ENCODE peak calls at places on chromosomes 4 and X, in five cellular contexts. Y is ureter, R is GM23248, U is hepatocyte, C is AG09309. M is an unnamed sample.
A peak's percentile ranks its signal among the peaks of the same experiment; 100 is the strongest.

GRCh38 chr4:140149851-140150635 is 3.9 kb downstream of the MAML3 start:
- DNase-seq in Y (peak; percentile 89), R (peak; percentile 80), U (peak; percentile 82), C (no peak), M (no peak)

GRCh38 chrX:27254663-27255062 is 208.5 kb downstream of the PPP4R3C start:
- DNase-seq in Y (no peak), R (no peak), U (no peak), C (no peak), M (no peak)

GRCh38 chrX:43753637-43754036 is 97.5 kb downstream of the MAOA start:
- DNase-seq in Y (no peak), R (peak; percentile 8), U (no peak), C (no peak), M (no peak)

GRCh38 chrX:83008415-83008814 is 499.7 kb upstream of the POU3F4 start:
- DNase-seq in Y (no peak), R (peak; percentile 0), U (peak; percentile 6), C (no peak), M (no peak)

GRCh38 chr4:181971973-181972372 is 271.2 kb upstream of the TENM3 start:
- DNase-seq in Y (no peak), R (peak; percentile 45), U (no peak), C (peak; percentile 48), M (no peak)

GRCh38 chr4:153249199-153250154 is 45.2 kb downstream of the TRIM2 start:
- DNase-seq in Y (peak; percentile 83), R (peak; percentile 89), U (peak; percentile 95), C (no peak), M (peak; percentile 91)

GRCh38 chr4:147865926-147866325 is 134.0 kb downstream of the ARHGAP10 start:
- DNase-seq in Y (no peak), R (peak; percentile 69), U (no peak), C (no peak), M (no peak)

GRCh38 chrX:75603833-75604232 is 81.0 kb upstream of the ZDHHC15 start:
- DNase-seq in Y (no peak), R (peak; percentile 40), U (peak; percentile 45), C (no peak), M (no peak)

GRCh38 chrX:39729834-39730670 is 367.7 kb downstream of the BCOR start:
- DNase-seq in Y (no peak), R (peak; percentile 27), U (peak; percentile 38), C (no peak), M (no peak)

GRCh38 chrX:40008841-40009461 is 88.8 kb downstream of the BCOR start:
- DNase-seq in Y (no peak), R (peak; percentile 43), U (peak; percentile 54), C (no peak), M (no peak)

GRCh38 chrX:119147486-119147885 is 19.9 kb upstream of the KIAA1210 start:
- DNase-seq in Y (no peak), R (no peak), U (peak; percentile 19), C (no peak), M (no peak)

GRCh38 chr4:20266215-20267082 is 14.7 kb downstream of the SLIT2 start:
- DNase-seq in Y (no peak), R (peak; percentile 37), U (no peak), C (no peak), M (no peak)

GRCh38 chrX:38061335-38061734 is 55.0 kb downstream of the SYTL5 start:
- DNase-seq in Y (no peak), R (peak; percentile 43), U (peak; percentile 11), C (no peak), M (no peak)

GRCh38 chr4:74109116-74109791 is 10.3 kb upstream of the CXCL2 start:
- DNase-seq in Y (no peak), R (peak; percentile 97), U (peak; percentile 70), C (peak; percentile 94), M (no peak)

GRCh38 chr4:55979562-55979961 is 30.8 kb downstream of the CEP135 start:
- DNase-seq in Y (no peak), R (no peak), U (no peak), C (no peak), M (no peak)

GRCh38 chr4:1233641-1234277 is 15.2 kb downstream of the CTBP1 start:
- DNase-seq in Y (no peak), R (peak; percentile 23), U (peak; percentile 48), C (no peak), M (peak; percentile 34)

GRCh38 chr4:10926025-10926424 is 241.5 kb upstream of the CLNK start:
- DNase-seq in Y (no peak), R (peak; percentile 46), U (no peak), C (peak; percentile 13), M (no peak)

GRCh38 chrX:15525664-15526416 is 25.2 kb downstream of the BMX start:
- DNase-seq in Y (no peak), R (no peak), U (no peak), C (no peak), M (no peak)

GRCh38 chrX:74923942-74924448 is 1.3 kb downstream of the NEXMIF start:
- DNase-seq in Y (no peak), R (peak; percentile 1), U (peak; percentile 16), C (no peak), M (no peak)

GRCh38 chr4:53068755-53069154 is 206.6 kb downstream of the RASL11B start:
- DNase-seq in Y (no peak), R (peak; percentile 53), U (no peak), C (no peak), M (no peak)

GRCh38 chr4:89837385-89837995 is 529 bp upstream of the SNCA start:
- DNase-seq in Y (no peak), R (peak; percentile 20), U (peak; percentile 26), C (no peak), M (no peak)

GRCh38 chr4:5192271-5192670 is 141.0 kb downstream of the STK32B start:
- DNase-seq in Y (no peak), R (no peak), U (no peak), C (no peak), M (no peak)

GRCh38 chr4:6272863-6273660 is 3.4 kb downstream of the WFS1 start:
- DNase-seq in Y (no peak), R (peak; percentile 82), U (peak; percentile 63), C (peak; percentile 20), M (no peak)

GRCh38 chrX:48769230-48769629 is 7.7 kb downstream of the GLOD5 start:
- DNase-seq in Y (no peak), R (no peak), U (no peak), C (no peak), M (no peak)

GRCh38 chrX:41009816-41010187 is 75.4 kb upstream of the USP9X start:
- DNase-seq in Y (no peak), R (no peak), U (no peak), C (no peak), M (no peak)

GRCh38 chr4:80705311-80705710 is 325.2 kb upstream of the BMP3 start:
- DNase-seq in Y (no peak), R (peak; percentile 2), U (no peak), C (no peak), M (no peak)

GRCh38 chr4:16140520-16141249 is 56.9 kb upstream of the PROM1 start:
- DNase-seq in Y (peak; percentile 78), R (peak; percentile 83), U (peak; percentile 78), C (peak; percentile 25), M (no peak)

GRCh38 chr4:1080961-1081688 is 32.2 kb downstream of the RNF212 start:
- DNase-seq in Y (no peak), R (peak; percentile 81), U (no peak), C (no peak), M (no peak)

GRCh38 chr4:162485486-162485885 is 321.7 kb upstream of the FSTL5 start:
- DNase-seq in Y (no peak), R (peak; percentile 40), U (no peak), C (no peak), M (no peak)

GRCh38 chr4:143389543-143390195 is 53.0 kb downstream of the GAB1 start:
- DNase-seq in Y (no peak), R (peak; percentile 76), U (no peak), C (no peak), M (no peak)

GRCh38 chr4:6988016-6988715 is 55.0 kb upstream of the TADA2B start:
- DNase-seq in Y (no peak), R (peak; percentile 41), U (no peak), C (no peak), M (no peak)